ENCODE peak calls at places on chromosomes 1 and 21, in seven cellular contexts. F is body of pancreas, H is psoas muscle, T is keratinocyte, X is AG09309, O is coronary artery, Z is endodermal cell. K is an unnamed sample.

GRCh38 chr1:163730366-163730765 is 408.6 kb downstream of the NUF2 start:
- DNase-seq in F (no peak), H (no peak), T (no peak), X (no peak), O (no peak), Z (no peak), K (no peak)

GRCh38 chr1:22745675-22746585 is 35.3 kb downstream of the EPHB2 start:
- DNase-seq in F (no peak), H (no peak), T (no peak), X (no peak), O (no peak), Z (no peak), K (no peak)

GRCh38 chr1:221850788-221851187 is 108.9 kb upstream of the DUSP10 start:
- DNase-seq in F (no peak), H (no peak), T (no peak), X (no peak), O (no peak), Z (no peak), K (no peak)

GRCh38 chr21:39307466-39307865 is 6.0 kb downstream of the BRWD1 start:
- DNase-seq in F (no peak), H (no peak), T (no peak), X (no peak), O (no peak), Z (no peak), K (no peak)

GRCh38 chr1:85374160-85374559 is 90.8 kb downstream of the DDAH1 start:
- DNase-seq in F (no peak), H (no peak), T (no peak), X (peak), O (no peak), Z (no peak), K (no peak)

GRCh38 chr1:38831753-38832734 is 27.5 kb downstream of the RRAGC start:
- DNase-seq in F (no peak), H (no peak), T (no peak), X (no peak), O (no peak), Z (no peak), K (no peak)

GRCh38 chr1:118973536-118974160 is 14.5 kb downstream of the TBX15 start:
- DNase-seq in F (no peak), H (peak), T (no peak), X (no peak), O (no peak), Z (no peak), K (no peak)

GRCh38 chr1:17866451-17867029 is 111.4 kb downstream of the ACTL8 start:
- DNase-seq in F (no peak), H (no peak), T (peak), X (peak), O (no peak), Z (no peak), K (no peak)

GRCh38 chr1:11025618-11026017 is 13.2 kb downstream of the TARDBP start:
- DNase-seq in F (no peak), H (no peak), T (no peak), X (no peak), O (no peak), Z (no peak), K (no peak)

GRCh38 chr1:205484985-205485967 is 19.2 kb upstream of the CDK18 start:
- DNase-seq in F (peak), H (peak), T (no peak), X (no peak), O (no peak), Z (peak), K (no peak)

GRCh38 chr21:23578027-23578426 is 2029.3 kb downstream of the MRPL39 start:
- DNase-seq in F (no peak), H (no peak), T (no peak), X (no peak), O (no peak), Z (no peak), K (no peak)

GRCh38 chr21:41360072-41360821 is 1.6 kb upstream of the MX2 start:
- DNase-seq in F (peak), H (peak), T (no peak), X (no peak), O (no peak), Z (peak), K (peak)

GRCh38 chr1:229271448-229272120 is 673 bp downstream of the RAB4A start:
- DNase-seq in F (no peak), H (no peak), T (no peak), X (no peak), O (no peak), Z (no peak), K (no peak)

GRCh38 chr1:223175633-223176032 is 32.6 kb upstream of the TLR5 start:
- DNase-seq in F (no peak), H (no peak), T (no peak), X (no peak), O (no peak), Z (no peak), K (no peak)

GRCh38 chr1:85274969-85275453 is 1.4 kb downstream of the BCL10 start:
- DNase-seq in F (no peak), H (no peak), T (no peak), X (no peak), O (no peak), Z (no peak), K (no peak)

GRCh38 chr1:63651110-63651776 is 58.0 kb downstream of the PGM1 start:
- DNase-seq in F (no peak), H (no peak), T (no peak), X (no peak), O (no peak), Z (no peak), K (no peak)

GRCh38 chr1:35656863-35657232 is 15.5 kb upstream of the PSMB2 start:
- DNase-seq in F (no peak), H (no peak), T (no peak), X (no peak), O (no peak), Z (no peak), K (no peak)

GRCh38 chr21:36507397-36508018 is 27.6 kb upstream of the CLDN14 start:
- DNase-seq in F (no peak), H (no peak), T (no peak), X (no peak), O (no peak), Z (no peak), K (no peak)

GRCh38 chr1:229223498-229223897 is 47.4 kb upstream of the RAB4A start:
- DNase-seq in F (peak), H (no peak), T (no peak), X (no peak), O (no peak), Z (no peak), K (no peak)

GRCh38 chr1:51326839-51327238 is 3.5 kb downstream of the TTC39A start:
- DNase-seq in F (no peak), H (no peak), T (no peak), X (no peak), O (no peak), Z (no peak), K (no peak)

GRCh38 chr1:31266547-31266946 is 26.9 kb upstream of the NKAIN1 start:
- DNase-seq in F (no peak), H (no peak), T (no peak), X (no peak), O (no peak), Z (no peak), K (no peak)

GRCh38 chr1:45877264-45877663 is 73.9 kb downstream of the MAST2 start:
- DNase-seq in F (no peak), H (no peak), T (no peak), X (no peak), O (no peak), Z (no peak), K (no peak)

GRCh38 chr1:45884700-45885099 is 81.3 kb downstream of the MAST2 start:
- DNase-seq in F (no peak), H (no peak), T (no peak), X (no peak), O (no peak), Z (no peak), K (no peak)

GRCh38 chr1:45883633-45884032 is 80.2 kb downstream of the MAST2 start:
- DNase-seq in F (no peak), H (no peak), T (no peak), X (no peak), O (no peak), Z (no peak), K (no peak)

GRCh38 chr1:45879885-45880598 is 76.6 kb downstream of the MAST2 start:
- DNase-seq in F (no peak), H (no peak), T (no peak), X (no peak), O (no peak), Z (no peak), K (no peak)

DNA sequence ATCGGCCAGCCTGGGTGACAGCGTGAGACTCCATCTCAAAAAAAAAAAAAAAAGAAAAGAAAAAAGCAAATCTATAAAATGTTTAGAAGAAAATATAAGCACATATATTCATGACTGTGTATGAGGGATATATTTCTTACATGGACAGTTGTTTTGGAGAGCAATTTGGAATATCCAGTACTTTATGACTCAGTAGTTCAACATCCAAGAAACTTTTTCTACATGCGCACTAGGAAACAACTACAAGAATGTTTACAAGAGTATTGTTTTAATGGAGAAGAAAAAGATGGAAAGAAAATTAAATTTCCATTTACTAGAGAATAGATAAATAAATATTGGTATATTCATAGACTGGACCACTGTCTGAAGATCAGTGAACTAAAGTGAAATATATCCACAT is 77.5 kb downstream of the MAST2 start:
- DNase-seq in F (no peak), H (no peak), T (no peak), X (no peak), O (no peak), Z (no peak), K (no peak)
- TF ChIP-seq CTCF in F (no peak), H (no peak), T (no peak), X (no peak), O (no peak), Z (no peak), K (no peak)

DNA sequence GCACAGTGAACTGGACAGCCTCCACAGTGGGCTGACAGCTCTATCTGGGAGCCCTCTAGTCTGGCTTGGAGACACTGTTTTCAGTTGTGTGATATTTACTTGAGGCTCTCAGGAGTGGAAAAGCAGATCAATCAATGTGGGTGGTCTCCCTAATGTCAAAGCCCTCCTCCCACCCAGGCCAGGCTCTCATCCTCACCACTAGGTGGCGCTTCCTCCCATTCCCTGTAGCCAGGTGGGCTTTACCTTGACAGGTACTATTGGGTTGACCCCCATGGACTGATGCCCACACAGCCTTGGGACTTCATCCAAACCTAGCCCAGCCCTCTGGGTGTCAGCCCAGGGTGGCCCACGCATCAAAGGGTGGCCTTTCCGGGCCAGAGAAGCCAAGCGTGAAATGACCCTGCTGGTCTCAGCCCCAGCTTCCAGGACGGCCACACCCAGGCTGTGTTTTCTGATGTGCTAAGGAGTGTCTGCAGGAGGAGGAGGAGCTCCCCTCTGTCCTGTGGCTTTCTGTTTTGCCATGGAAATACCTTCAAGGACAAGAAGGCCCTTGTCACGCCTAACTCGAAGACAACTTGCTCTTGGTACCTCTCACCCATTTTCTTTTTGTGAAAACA is 54.0 kb downstream of the CLIC6 start:
- DNase-seq in F (no peak), H (no peak), T (no peak), X (no peak), O (no peak), Z (peak), K (no peak)
- TF ChIP-seq CTCF in F (no peak), H (no peak), T (peak), X (peak), O (no peak), Z (peak), K (peak)

GRCh38 chr21:30255679-30256078 is 27.1 kb downstream of the KRTAP24-1 start:
- DNase-seq in F (no peak), H (no peak), T (no peak), X (no peak), O (no peak), Z (no peak), K (no peak)

GRCh38 chr21:30251781-30252180 is 31.0 kb downstream of the KRTAP24-1 start:
- DNase-seq in F (no peak), H (no peak), T (no peak), X (no peak), O (no peak), Z (no peak), K (no peak)

GRCh38 chr21:30256100-30256499 is 26.6 kb downstream of the KRTAP24-1 start:
- DNase-seq in F (no peak), H (no peak), T (no peak), X (no peak), O (no peak), Z (no peak), K (no peak)

GRCh38 chr21:30257773-30258172 is 25.0 kb downstream of the KRTAP24-1 start:
- DNase-seq in F (no peak), H (no peak), T (no peak), X (no peak), O (no peak), Z (peak), K (no peak)
- TF ChIP-seq CTCF in F (peak), H (no peak), T (peak), X (no peak), O (no peak), Z (peak), K (peak)

DNA sequence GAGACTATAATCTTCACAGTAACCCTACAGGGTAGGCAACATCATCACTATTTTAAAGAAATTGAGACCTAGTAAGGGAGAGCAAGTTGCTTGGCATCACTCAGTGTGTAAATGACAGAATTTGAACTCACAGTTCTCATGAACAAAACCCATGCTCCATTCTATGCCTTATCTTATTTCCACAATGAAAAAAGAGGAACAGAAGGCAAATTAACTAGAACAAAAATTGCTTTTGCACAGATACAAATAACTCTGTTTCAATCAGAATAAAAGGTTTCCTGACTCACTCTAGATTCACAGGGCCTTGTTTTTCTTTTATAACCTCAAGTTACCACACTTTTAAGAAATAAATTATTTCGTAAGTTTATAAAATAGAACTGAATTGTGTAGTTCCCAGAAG is 90.1 kb downstream of the UCHL5 start:
- DNase-seq in F (no peak), H (no peak), T (no peak), X (no peak), O (no peak), Z (no peak), K (no peak)
- TF ChIP-seq CTCF in F (no peak), H (no peak), T (no peak), X (no peak), O (no peak), Z (no peak), K (no peak)

DNA sequence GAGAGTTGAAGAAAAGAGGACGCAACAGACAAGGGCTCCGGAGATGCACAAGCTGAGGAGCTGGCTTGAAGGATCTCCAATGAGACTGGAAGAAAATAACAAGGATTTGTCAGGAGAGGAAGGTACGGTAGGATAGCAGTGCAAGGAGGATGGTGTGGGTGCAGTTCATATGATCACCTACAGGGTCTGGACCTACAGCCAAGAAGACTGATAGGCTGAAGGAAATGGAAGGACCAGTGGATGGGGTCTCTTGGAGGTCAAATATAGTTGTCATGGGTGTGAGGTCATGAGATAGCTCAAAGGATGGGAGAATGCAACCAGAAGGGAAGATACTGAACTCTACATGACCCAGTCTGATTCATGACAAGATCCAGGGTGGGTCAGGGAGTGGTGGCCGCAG is 15.2 kb upstream of the KANK4 start:
- DNase-seq in F (no peak), H (no peak), T (no peak), X (no peak), O (no peak), Z (no peak), K (no peak)
- TF ChIP-seq CTCF in F (no peak), H (no peak), T (peak), X (no peak), O (no peak), Z (peak), K (peak)

DNA sequence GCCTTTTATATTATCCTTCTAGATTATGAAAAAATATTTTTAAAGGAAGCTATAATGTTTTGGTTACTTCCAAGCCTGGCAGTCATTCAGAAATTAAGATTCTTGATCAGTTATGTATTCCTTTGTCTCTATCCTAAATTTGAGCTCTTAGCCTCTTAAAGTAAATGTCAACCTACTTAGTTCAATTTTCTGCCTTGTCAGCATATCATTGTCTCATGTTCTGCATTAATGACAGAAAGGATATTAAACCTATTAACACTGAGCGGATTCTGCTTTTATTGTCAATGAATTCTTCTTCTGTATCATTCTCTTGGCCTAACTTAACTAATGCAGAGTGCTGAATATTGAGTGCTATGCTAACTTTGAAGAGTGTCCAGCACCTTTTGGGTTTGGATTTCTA is 56.0 kb downstream of the SDCCAG8 start:
- DNase-seq in F (no peak), H (no peak), T (no peak), X (no peak), O (no peak), Z (no peak), K (no peak)
- TF ChIP-seq CTCF in F (no peak), H (no peak), T (no peak), X (no peak), O (no peak), Z (no peak), K (no peak)

DNA sequence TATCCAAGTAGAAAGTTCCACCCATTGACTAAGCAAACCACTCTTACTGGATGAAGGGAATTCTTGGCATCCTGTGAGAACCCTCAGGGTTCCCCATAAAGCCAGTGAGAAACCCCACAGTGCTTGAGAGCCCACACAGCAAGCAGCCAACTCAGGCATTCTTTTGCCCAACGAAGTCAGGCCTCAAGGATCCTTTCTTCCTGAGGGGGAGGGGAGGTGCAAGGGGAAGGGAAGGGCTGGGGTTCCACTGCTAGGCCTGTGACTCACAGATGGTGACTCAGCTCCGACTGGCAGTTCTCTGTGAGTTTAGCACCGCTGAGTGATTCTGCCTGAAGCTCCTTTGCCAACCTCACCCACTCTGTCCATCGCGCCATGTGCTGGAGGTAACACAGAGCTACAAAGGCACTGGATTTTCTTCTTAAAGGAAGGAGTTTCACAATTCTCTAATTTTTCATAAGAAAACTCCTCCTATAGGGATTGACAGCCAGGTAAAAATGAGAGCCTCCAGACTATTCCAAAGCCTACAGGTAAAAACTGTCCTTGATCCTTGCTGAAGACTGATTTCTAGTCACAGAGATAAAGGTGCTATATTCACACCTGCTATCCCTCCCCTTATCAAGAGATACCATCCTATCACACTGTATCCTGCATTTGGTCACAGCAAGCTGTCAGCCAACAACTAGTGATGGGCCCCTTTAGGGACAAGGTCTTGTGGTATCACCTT is 4.8 kb downstream of the ENO1 start:
- DNase-seq in F (peak), H (peak), T (peak), X (peak), O (peak), Z (peak), K (no peak)
- TF ChIP-seq CTCF in F (no peak), H (no peak), T (no peak), X (no peak), O (no peak), Z (no peak), K (no peak)

GRCh38 chr1:109877320-109877771 is 33.3 kb upstream of the CSF1 start:
- DNase-seq in F (peak), H (peak), T (no peak), X (peak), O (peak), Z (peak), K (no peak)
- TF ChIP-seq CTCF in F (peak), H (peak), T (no peak), X (peak), O (no peak), Z (peak), K (peak)

GRCh38 chr21:45070970-45071369 is 3.4 kb upstream of the ADARB1 start:
- DNase-seq in F (no peak), H (peak), T (no peak), X (no peak), O (no peak), Z (no peak), K (no peak)

GRCh38 chr21:45069085-45069484 is 5.3 kb upstream of the ADARB1 start:
- DNase-seq in F (no peak), H (no peak), T (no peak), X (no peak), O (no peak), Z (no peak), K (no peak)

GRCh38 chr21:45069711-45070110 is 4.7 kb upstream of the ADARB1 start:
- DNase-seq in F (no peak), H (no peak), T (no peak), X (no peak), O (no peak), Z (no peak), K (no peak)

GRCh38 chr21:45064618-45065399 is 9.6 kb upstream of the ADARB1 start:
- DNase-seq in F (no peak), H (no peak), T (no peak), X (no peak), O (no peak), Z (peak), K (no peak)

GRCh38 chr21:45067462-45068285 is 6.7 kb upstream of the ADARB1 start:
- DNase-seq in F (no peak), H (no peak), T (no peak), X (no peak), O (no peak), Z (peak), K (no peak)
- TF ChIP-seq CTCF in F (no peak), H (no peak), T (no peak), X (no peak), O (no peak), Z (no peak), K (no peak)

GRCh38 chr1:3727042-3727824 is 25.0 kb upstream of the CCDC27 start:
- DNase-seq in F (no peak), H (no peak), T (no peak), X (no peak), O (no peak), Z (peak), K (no peak)
- TF ChIP-seq CTCF in F (no peak), H (no peak), T (no peak), X (peak), O (no peak), Z (peak), K (peak)